ENCODE peak calls at places on chromosomes 7 and 10, in seven cellular contexts. D, T, O, L, Y, R and F are unnamed samples. For H3K9me3, the result is how much of the 10 kb centered on the place peaks cover.

GRCh38 chr7:80929619-80930018 is 10.8 kb upstream of the SEMA3C start:
- DNase-seq in D (no peak), T (no peak), O (no peak), L (no peak), Y (no peak), R (no peak), F (no peak)

GRCh38 chr10:102615361-102615760 is 28.9 kb upstream of the TRIM8 start:
- DNase-seq in D (peak), T (no peak), O (no peak), L (no peak), Y (no peak), R (no peak), F (no peak)

GRCh38 chr7:30459591-30460245 is 18.9 kb downstream of the NOD1 start:
- DNase-seq in D (peak), T (peak), O (no peak), L (no peak), Y (peak), R (no peak), F (no peak)

GRCh38 chr10:43001427-43001795 is 75.5 kb upstream of the RET start:
- DNase-seq in D (no peak), T (no peak), O (no peak), L (no peak), Y (no peak), R (no peak), F (no peak)

GRCh38 chr10:34207350-34207749 is 607.7 kb downstream of the PARD3 start:
- DNase-seq in D (no peak), T (no peak), O (no peak), L (peak), Y (no peak), R (no peak), F (no peak)

GRCh38 chr7:154837622-154838021 is 165.3 kb downstream of the PAXIP1 start:
- DNase-seq in D (no peak), T (no peak), O (no peak), L (no peak), Y (no peak), R (no peak), F (no peak)

GRCh38 chr10:71302874-71303568 is 16.0 kb upstream of the SLC29A3 start:
- DNase-seq in D (no peak), T (no peak), O (no peak), L (peak), Y (no peak), R (peak), F (no peak)

GRCh38 chr10:51895209-51895608 is 195.8 kb upstream of the CSTF2T start:
- DNase-seq in D (peak), T (peak), O (no peak), L (no peak), Y (no peak), R (no peak), F (peak)

GRCh38 chr10:90871279-90871760 is 454 bp upstream of the RPP30 start:
- DNase-seq in D (peak), T (peak), O (no peak), L (peak), Y (no peak), R (peak), F (no peak)

GRCh38 chr10:17062493-17063487 is 66.8 kb downstream of the CUBN start:
- DNase-seq in D (peak), T (peak), O (peak), L (no peak), Y (no peak), R (no peak), F (peak)

GRCh38 chr10:77267703-77268630 is 369.6 kb downstream of the KCNMA1 start:
- DNase-seq in D (no peak), T (no peak), O (no peak), L (no peak), Y (no peak), R (no peak), F (no peak)

GRCh38 chr7:124992881-124993562 is 63.4 kb upstream of the POT1 start:
- DNase-seq in D (no peak), T (no peak), O (peak), L (no peak), Y (no peak), R (no peak), F (no peak)

GRCh38 chr7:25235471-25235870 is 7.2 kb upstream of the NPVF start:
- DNase-seq in D (no peak), T (no peak), O (no peak), L (no peak), Y (no peak), R (no peak), F (no peak)

GRCh38 chr10:10796774-10797415 is 220.8 kb upstream of the CELF2 start:
- DNase-seq in D (no peak), T (no peak), O (no peak), L (no peak), Y (no peak), R (no peak), F (no peak)

GRCh38 chr7:42883950-42884349 is 27.9 kb downstream of the C7orf25 start:
- DNase-seq in D (no peak), T (no peak), O (peak), L (no peak), Y (peak), R (no peak), F (no peak)

GRCh38 chr10:73585223-73585784 is 5.8 kb downstream of the USP54 start:
- DNase-seq in D (no peak), T (no peak), O (no peak), L (no peak), Y (no peak), R (no peak), F (no peak)

GRCh38 chr7:154874409-154875113 is 128.4 kb downstream of the PAXIP1 start:
- DNase-seq in D (no peak), T (no peak), O (no peak), L (no peak), Y (no peak), R (no peak), F (no peak)

GRCh38 chr7:35734001-35734483 is 39.1 kb upstream of the HERPUD2 start:
- DNase-seq in D (no peak), T (no peak), O (no peak), L (no peak), Y (no peak), R (no peak), F (no peak)

GRCh38 chr7:134932707-134933370 is 53.5 kb upstream of the AGBL3 start:
- DNase-seq in D (peak), T (no peak), O (no peak), L (no peak), Y (no peak), R (no peak), F (no peak)

GRCh38 chr7:104231054-104232046 is 23.5 kb upstream of the ORC5 start:
- DNase-seq in D (no peak), T (peak), O (peak), L (peak), Y (no peak), R (peak), F (no peak)

GRCh38 chr10:31808258-31809218 is 120.1 kb downstream of the ARHGAP12 start:
- DNase-seq in D (peak), T (peak), O (no peak), L (peak), Y (no peak), R (peak), F (no peak)

GRCh38 chr7:24877790-24878311 is 102.1 kb downstream of the OSBPL3 start:
- DNase-seq in D (no peak), T (no peak), O (no peak), L (no peak), Y (no peak), R (no peak), F (no peak)

GRCh38 chr10:101162677-101163076 is 31.6 kb downstream of the TLX1 start:
- DNase-seq in D (no peak), T (no peak), O (no peak), L (no peak), Y (no peak), R (no peak), F (no peak)

GRCh38 chr7:24968165-24968564 is 11.8 kb downstream of the OSBPL3 start:
- DNase-seq in D (no peak), T (no peak), O (no peak), L (no peak), Y (no peak), R (no peak), F (no peak)

GRCh38 chr7:152969335-152969734 is 209.8 kb downstream of the ACTR3B start:
- DNase-seq in D (no peak), T (no peak), O (no peak), L (no peak), Y (no peak), R (no peak), F (no peak)
- H3K9me3 ChIP-seq in D (under half), T (under half), O (under half), L (under half), Y (under half), R (under half), F (under half)

DNA sequence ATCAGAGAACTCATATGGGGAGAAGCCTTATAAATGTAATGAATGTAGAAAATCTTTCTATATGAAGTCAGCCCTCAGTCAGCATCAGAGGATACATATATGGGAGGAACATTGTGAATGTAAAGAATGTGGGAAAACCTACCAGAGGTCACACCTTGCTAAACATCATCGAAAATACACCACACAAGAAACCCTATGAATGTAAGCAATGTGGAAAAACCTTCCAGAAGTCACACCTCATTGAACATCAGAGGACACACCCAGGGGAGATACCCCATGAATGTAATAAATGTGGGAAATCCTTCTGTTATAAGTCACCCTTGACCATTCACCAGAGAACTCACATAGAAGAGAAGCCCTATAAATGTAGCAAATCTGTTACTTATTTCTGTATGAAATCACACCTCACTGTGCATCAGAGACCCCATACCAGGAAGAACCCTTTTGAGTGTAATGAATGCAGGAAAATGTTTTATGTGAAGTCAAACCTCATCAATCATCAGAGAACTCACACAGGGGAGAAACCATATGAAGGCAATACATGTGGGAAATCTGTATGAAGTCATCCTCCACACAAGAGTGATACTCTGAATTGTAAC is 30.8 kb downstream of the ZNF12 start:
- DNase-seq in D (no peak), T (no peak), O (no peak), L (no peak), Y (no peak), R (no peak), F (no peak)
- H3K9me3 ChIP-seq in D (under half), T (half or more), O (under half), L (under half), Y (half or more), R (half or more), F (half or more)

GRCh38 chr10:111035542-111035941 is 41.3 kb upstream of the ADRA2A start:
- DNase-seq in D (no peak), T (no peak), O (no peak), L (no peak), Y (no peak), R (no peak), F (no peak)
- H3K9me3 ChIP-seq in D (under half), T (under half), O (under half), L (under half), Y (under half), R (under half), F (under half)

GRCh38 chr10:108365541-108365940 is 1201.0 kb upstream of the SORCS1 start:
- DNase-seq in D (no peak), T (no peak), O (no peak), L (no peak), Y (no peak), R (no peak), F (no peak)

GRCh38 chr10:108360187-108360586 is 1195.7 kb upstream of the SORCS1 start:
- DNase-seq in D (no peak), T (no peak), O (no peak), L (no peak), Y (no peak), R (no peak), F (no peak)

GRCh38 chr10:108362306-108362705 is 1197.8 kb upstream of the SORCS1 start:
- DNase-seq in D (no peak), T (no peak), O (no peak), L (no peak), Y (no peak), R (no peak), F (no peak)

GRCh38 chr10:108362956-108363355 is 1198.5 kb upstream of the SORCS1 start:
- DNase-seq in D (no peak), T (no peak), O (no peak), L (no peak), Y (no peak), R (no peak), F (no peak)

GRCh38 chr10:108363566-108363965 is 1199.1 kb upstream of the SORCS1 start:
- DNase-seq in D (no peak), T (no peak), O (no peak), L (no peak), Y (no peak), R (no peak), F (no peak)
- H3K9me3 ChIP-seq in D (under half), T (under half), O (under half), L (under half), Y (under half), R (under half), F (under half)